ENCODE peak calls at places on chromosome 2, in six cellular contexts. C is mucosa of descending colon, K is bronchial epithelial cell, F is kidney epithelial cell, U is dorsolateral prefrontal cortex, H is transverse colon. X is an unnamed sample.

GRCh38 chr2:170929686-170930050 is 615 bp downstream of the GORASP2 start:
- DNase-seq in H (peak), K (peak), F (no peak), U (no peak), C (peak), X (no peak)

GRCh38 chr2:113390133-113390849 is 47.2 kb upstream of the ZNG1B start:
- DNase-seq in U (no peak), H (peak), C (peak), K (peak), F (peak), X (peak)

GRCh38 chr2:200247494-200247893 is 59.0 kb upstream of the SPATS2L start:
- DNase-seq in K (no peak), U (no peak), H (no peak), C (no peak), F (no peak), X (no peak)

GRCh38 chr2:140747665-140748064 is 1383.2 kb downstream of the LRP1B start:
- DNase-seq in H (no peak), F (no peak), U (no peak), C (no peak), K (no peak), X (no peak)

GRCh38 chr2:54586062-54586982 is 130.2 kb downstream of the SPTBN1 start:
- DNase-seq in F (no peak), H (no peak), U (no peak), C (no peak), K (no peak), X (no peak)

GRCh38 chr2:1585635-1586034 is 158.7 kb downstream of the PXDN start:
- DNase-seq in C (no peak), K (no peak), F (no peak), H (no peak), U (no peak), X (no peak)

GRCh38 chr2:218605438-218605837 is 2.3 kb upstream of the PLCD4 start:
- DNase-seq in F (peak), U (no peak), K (no peak), H (no peak), C (no peak), X (no peak)

GRCh38 chr2:136060401-136060940 is 57.5 kb downstream of the CXCR4 start:
- DNase-seq in U (no peak), C (no peak), H (no peak), F (no peak), K (no peak), X (no peak)

GRCh38 chr2:178528647-178529046 is 48.4 kb downstream of the PLEKHA3 start:
- DNase-seq in K (no peak), U (no peak), H (no peak), F (no peak), C (no peak), X (no peak)

GRCh38 chr2:144517825-144518699 is 1.9 kb downstream of the ZEB2 start:
- DNase-seq in K (no peak), C (no peak), U (no peak), F (no peak), H (no peak), X (no peak)

GRCh38 chr2:128695646-128696240 is 377.1 kb upstream of the HS6ST1 start:
- DNase-seq in H (no peak), C (no peak), K (no peak), F (no peak), U (no peak), X (no peak)

GRCh38 chr2:221125691-221126090 is 446.4 kb downstream of the EPHA4 start:
- DNase-seq in K (peak), F (no peak), U (no peak), H (no peak), C (no peak), X (no peak)

GRCh38 chr2:1663621-1664020 is 80.7 kb downstream of the PXDN start:
- DNase-seq in U (no peak), H (no peak), F (no peak), C (peak), K (no peak), X (no peak)

GRCh38 chr2:120879401-120880295 is 144.0 kb downstream of the GLI2 start:
- DNase-seq in U (no peak), H (no peak), K (no peak), C (no peak), F (no peak), X (no peak)

GRCh38 chr2:12841021-12841420 is 124.3 kb downstream of the TRIB2 start:
- DNase-seq in U (no peak), H (no peak), C (no peak), F (no peak), K (no peak), X (no peak)

GRCh38 chr2:141331127-141331526 is 799.7 kb downstream of the LRP1B start:
- DNase-seq in F (peak), K (peak), H (no peak), U (no peak), C (no peak), X (peak)

GRCh38 chr2:40512246-40512645 is 60.4 kb upstream of the SLC8A1 start:
- DNase-seq in U (no peak), H (no peak), F (no peak), K (no peak), C (no peak), X (no peak)

GRCh38 chr2:234492687-234493086 is 4.2 kb downstream of the ARL4C start:
- DNase-seq in K (no peak), C (no peak), U (no peak), H (no peak), F (no peak), X (no peak)

GRCh38 chr2:36174920-36175319 is 180.7 kb upstream of the CRIM1 start:
- DNase-seq in U (no peak), K (no peak), H (no peak), C (no peak), F (no peak), X (no peak)

GRCh38 chr2:218781691-218782528 is at the start of gene CYP27A1:
- DNase-seq in H (peak), K (no peak), C (peak), F (no peak), U (peak), X (no peak)

GRCh38 chr2:181895788-181896187 is 4.3 kb downstream of the ITPRID2 start:
- DNase-seq in K (no peak), C (no peak), U (no peak), F (no peak), H (no peak), X (no peak)

GRCh38 chr2:37527362-37527761 is 144.1 kb downstream of the CDC42EP3 start:
- DNase-seq in H (no peak), C (no peak), U (no peak), F (no peak), K (peak), X (no peak)

GRCh38 chr2:218992703-218993344 is 398 bp downstream of the CRYBA2 start:
- DNase-seq in F (no peak), H (peak), K (no peak), C (no peak), U (no peak), X (no peak)

GRCh38 chr2:108385411-108386071 is 7.8 kb downstream of the SULT1C4 start:
- DNase-seq in C (no peak), H (no peak), K (no peak), U (no peak), F (peak), X (peak)

GRCh38 chr2:108382196-108382595 is 4.4 kb downstream of the SULT1C4 start:
- DNase-seq in U (no peak), C (no peak), H (no peak), F (no peak), K (peak), X (no peak)

GRCh38 chr2:108384662-108385393 is 7.1 kb downstream of the SULT1C4 start:
- DNase-seq in U (no peak), C (no peak), F (no peak), K (no peak), H (no peak), X (no peak)

GRCh38 chr2:108388045-108388444 is 10.3 kb downstream of the SULT1C4 start:
- DNase-seq in K (no peak), F (peak), C (no peak), H (no peak), U (no peak), X (peak)

DNA sequence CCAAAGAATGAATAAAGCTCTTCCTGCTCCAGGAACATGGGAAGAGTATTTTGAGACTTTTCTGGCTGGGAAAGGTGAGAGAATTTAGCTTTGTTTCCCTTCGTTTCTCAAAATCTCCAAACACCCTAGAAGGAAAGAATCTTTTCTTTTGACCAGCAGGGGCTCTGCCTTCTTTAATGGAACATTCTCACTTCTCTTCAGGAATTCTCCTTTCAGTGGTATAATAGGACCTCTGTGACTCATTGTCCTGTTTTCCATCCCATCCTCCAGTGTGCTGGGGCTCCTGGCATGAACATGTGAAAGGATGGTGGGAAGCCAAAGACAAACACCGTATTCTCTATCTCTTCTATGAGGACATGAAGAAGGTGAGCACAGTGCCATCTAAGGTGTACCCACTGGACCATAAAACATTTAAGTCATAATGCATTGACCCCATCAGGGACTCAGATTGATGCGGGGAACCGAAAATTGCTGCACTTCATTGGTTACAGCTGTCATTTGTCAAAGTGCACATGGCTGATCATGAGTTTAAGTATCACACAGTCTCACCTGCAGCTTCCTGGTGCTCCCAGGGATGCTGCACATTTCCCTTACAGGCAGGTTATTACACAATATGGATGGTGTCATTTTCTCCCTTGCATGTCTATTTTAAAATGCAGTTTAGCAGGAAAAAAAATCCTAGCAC is 5.5 kb downstream of the SULT1C4 start:
- DNase-seq in H (no peak), C (no peak), U (no peak), K (peak), F (no peak), X (no peak)
- TF ChIP-seq CTCF in H (no peak), C (no peak), U (no peak), K (no peak), F (peak), X (peak)

GRCh38 chr2:176103634-176104337 is 3.3 kb upstream of the HOXD11 start:
- DNase-seq in H (no peak), C (no peak), K (no peak), U (no peak), F (no peak), X (no peak)
- H3K4me3 ChIP-seq in H (peak), C (no peak), K (no peak), U (no peak), F (peak), X (peak)

GRCh38 chr2:46899053-46899452 is 16.6 kb downstream of the MCFD2 start:
- DNase-seq in F (no peak), C (no peak), U (no peak), H (no peak), K (no peak), X (no peak)

GRCh38 chr2:46902465-46902864 is 13.1 kb downstream of the MCFD2 start:
- DNase-seq in K (no peak), F (no peak), H (no peak), U (no peak), C (no peak), X (no peak)

GRCh38 chr2:46901611-46902010 is 14.0 kb downstream of the MCFD2 start:
- DNase-seq in H (no peak), F (no peak), C (no peak), K (no peak), U (no peak), X (no peak)

GRCh38 chr2:46900381-46900780 is 15.2 kb downstream of the MCFD2 start:
- DNase-seq in K (no peak), F (no peak), H (no peak), U (no peak), C (no peak), X (no peak)
- TF ChIP-seq CTCF in K (no peak), F (no peak), H (no peak), U (no peak), C (no peak), X (no peak)

GRCh38 chr2:210762604-210763588 is 206.5 kb downstream of the CPS1 start:
- DNase-seq in F (no peak), U (no peak), C (no peak), H (no peak), K (no peak), X (no peak)
- H3K4me3 ChIP-seq in F (no peak), U (no peak), C (no peak), H (no peak), K (no peak), X (no peak)

GRCh38 chr2:216008387-216008786 is 5.0 kb downstream of the MREG start:
- DNase-seq in U (no peak), K (no peak), C (no peak), H (no peak), F (no peak), X (no peak)
- TF ChIP-seq CTCF in U (no peak), K (no peak), C (no peak), H (no peak), F (no peak), X (peak)

GRCh38 chr2:96763511-96764252 is 3.0 kb downstream of the CNNM4 start:
- DNase-seq in U (no peak), K (peak), C (peak), F (no peak), H (peak), X (no peak)
- H3K4me3 ChIP-seq in U (peak), K (peak), C (peak), F (peak), H (peak), X (peak)

DNA sequence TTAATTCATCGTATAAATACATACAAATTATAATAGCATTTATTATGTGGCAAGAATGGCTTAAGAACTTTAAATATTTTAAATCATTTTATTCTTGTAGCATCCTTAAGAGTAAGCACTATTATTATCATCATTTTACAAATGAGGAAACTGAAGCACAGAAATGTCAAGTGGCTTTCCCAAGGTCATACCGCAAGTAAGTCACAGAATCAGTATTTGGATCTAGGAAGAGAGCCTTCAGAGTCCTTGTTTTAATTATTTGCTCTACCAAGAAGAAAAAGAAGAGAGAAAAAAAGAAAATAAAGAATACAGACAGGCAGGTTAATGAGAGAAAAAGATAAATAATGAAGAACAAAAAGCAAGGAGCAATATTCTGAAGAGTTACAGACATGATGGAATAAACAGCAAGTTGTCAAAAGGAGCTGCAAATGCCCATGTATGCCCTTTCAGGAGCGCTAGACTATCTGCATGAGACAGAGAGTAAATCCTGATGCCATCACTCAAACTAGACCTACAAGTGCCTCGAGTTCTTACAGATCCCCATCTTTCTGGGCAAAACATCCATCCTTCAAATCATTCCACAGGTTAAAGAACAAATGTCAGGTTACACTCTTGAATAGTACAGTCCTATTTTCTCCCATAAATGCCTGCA is 57.8 kb upstream of the ETAA1 start:
- DNase-seq in H (no peak), U (no peak), F (no peak), C (no peak), K (no peak), X (no peak)
- TF ChIP-seq CTCF in H (no peak), U (no peak), F (no peak), C (no peak), K (no peak), X (no peak)